ENCODE peak calls at places on chromosomes 13 and 19, in ten cellular contexts. L is cardiac fibroblast, O is fibroblast of lung, R is foreskin fibroblast, B is OCI-LY7, Y is adrenal gland, E is right atrium auricular region, C is neural progenitor cell, A is AG04449, G is gastrocnemius medialis. T is an unnamed sample.
A peak's percentile ranks its signal among the peaks of the same experiment; 100 is the strongest.

GRCh38 chr13:110306340-110306959 is 507 bp downstream of the COL4A1 start:
- DNase-seq in L (peak; percentile 51), O (peak; percentile 57), R (no peak), B (no peak), Y (no peak), E (peak; percentile 58), C (peak; percentile 69), A (no peak), G (no peak), T (no peak)

GRCh38 chr19:7921955-7922840 is 2.1 kb downstream of the SNAPC2 start:
- DNase-seq in L (no peak), O (no peak), R (no peak), B (no peak), Y (no peak), E (no peak), C (no peak), A (no peak), G (no peak), T (no peak)

GRCh38 chr19:35336166-35336955 is 7.4 kb downstream of the CD22 start:
- DNase-seq in L (no peak), O (no peak), R (no peak), B (no peak), Y (no peak), E (no peak), C (no peak), A (no peak), G (no peak), T (no peak)

GRCh38 chr13:34869737-34870136 is 72.3 kb upstream of the NBEA start:
- DNase-seq in L (no peak), O (no peak), R (no peak), B (no peak), Y (no peak), E (no peak), C (peak; percentile 20), A (no peak), G (no peak), T (no peak)

GRCh38 chr19:56301886-56302620 is 12.6 kb downstream of the ZSCAN5A start:
- DNase-seq in L (peak; percentile 30), O (no peak), R (no peak), B (no peak), Y (no peak), E (no peak), C (no peak), A (no peak), G (no peak), T (no peak)

GRCh38 chr13:48727252-48728011 is 73.7 kb downstream of the CYSLTR2 start:
- DNase-seq in L (peak; percentile 75), O (no peak), R (no peak), B (no peak), Y (no peak), E (no peak), C (no peak), A (no peak), G (no peak), T (no peak)

GRCh38 chr19:56114711-56115110 is 6.4 kb downstream of the ZNF787 start:
- DNase-seq in L (no peak), O (no peak), R (no peak), B (no peak), Y (no peak), E (no peak), C (no peak), A (no peak), G (no peak), T (no peak)

GRCh38 chr13:110201114-110201513 is 105.8 kb downstream of the COL4A1 start:
- DNase-seq in L (no peak), O (no peak), R (no peak), B (no peak), Y (no peak), E (no peak), C (no peak), A (no peak), G (no peak), T (no peak)

GRCh38 chr13:109684836-109685602 is 101.4 kb downstream of the IRS2 start:
- DNase-seq in L (peak; percentile 66), O (peak; percentile 41), R (no peak), B (no peak), Y (no peak), E (no peak), C (no peak), A (no peak), G (peak; percentile 18), T (peak; percentile 82)

GRCh38 chr19:48812094-48812929 is 1.5 kb upstream of the BCAT2 start:
- DNase-seq in L (peak; percentile 38), O (peak; percentile 70), R (peak; percentile 57), B (peak; percentile 91), Y (peak; percentile 85), E (peak; percentile 91), C (peak; percentile 96), A (no peak), G (peak; percentile 86), T (peak; percentile 31)

GRCh38 chr19:511101-511841 is 4.0 kb downstream of the TPGS1 start:
- DNase-seq in L (peak; percentile 42), O (peak; percentile 79), R (no peak), B (peak; percentile 84), Y (peak; percentile 13), E (no peak), C (peak; percentile 75), A (no peak), G (no peak), T (no peak)

GRCh38 chr13:93687261-93687660 is 460.7 kb downstream of the GPC6 start:
- DNase-seq in L (no peak), O (peak; percentile 57), R (no peak), B (no peak), Y (no peak), E (no peak), C (no peak), A (peak; percentile 51), G (no peak), T (no peak)

GRCh38 chr13:41302743-41303142 is 8.3 kb upstream of the NAA16 start:
- DNase-seq in L (no peak), O (no peak), R (no peak), B (no peak), Y (no peak), E (no peak), C (no peak), A (no peak), G (no peak), T (no peak)
- H3K4me3 ChIP-seq in L (no peak overlapping the region), O (no peak overlapping the region), R (no peak overlapping the region), B (no peak overlapping the region), Y (no peak overlapping the region), E (no peak overlapping the region), C (no peak overlapping the region), A (no peak overlapping the region), G (no peak overlapping the region), T (no peak overlapping the region)

GRCh38 chr13:44818016-44818415 is 171.3 kb downstream of the NUFIP1 start:
- DNase-seq in L (no peak), O (no peak), R (no peak), B (no peak), Y (no peak), E (no peak), C (no peak), A (no peak), G (no peak), T (no peak)

GRCh38 chr13:44816701-44817684 is 172.3 kb downstream of the NUFIP1 start:
- DNase-seq in L (peak; percentile 68), O (peak; percentile 67), R (peak; percentile 21), B (no peak), Y (no peak), E (no peak), C (no peak), A (no peak), G (no peak), T (peak; percentile 82)

GRCh38 chr13:44819762-44820161 is 169.5 kb downstream of the NUFIP1 start:
- DNase-seq in L (no peak), O (no peak), R (no peak), B (no peak), Y (no peak), E (no peak), C (no peak), A (peak; percentile 33), G (no peak), T (no peak)

GRCh38 chr13:44819245-44819644 is 170.0 kb downstream of the NUFIP1 start:
- DNase-seq in L (peak; percentile 86), O (peak; percentile 93), R (peak; percentile 65), B (no peak), Y (no peak), E (no peak), C (no peak), A (peak; percentile 45), G (no peak), T (peak; percentile 84)

GRCh38 chr13:44818428-44818827 is 170.8 kb downstream of the NUFIP1 start:
- DNase-seq in L (peak; percentile 51), O (no peak), R (no peak), B (no peak), Y (no peak), E (no peak), C (peak; percentile 81), A (no peak), G (no peak), T (peak; percentile 30)
- TF ChIP-seq CTCF in L (no peak), O (peak; percentile 28), R (no peak), B (peak; percentile 35), Y (no peak), E (peak; percentile 8), C (peak; percentile 64), A (no peak), G (no peak), T (peak; percentile 45)

GRCh38 chr19:42130254-42130573 is 2.0 kb downstream of the POU2F2 start:
- DNase-seq in L (no peak), O (no peak), R (no peak), B (no peak), Y (no peak), E (no peak), C (no peak), A (no peak), G (no peak), T (no peak)
- H3K4me3 ChIP-seq in L (no peak overlapping the region), O (no peak overlapping the region), R (peak overlapping the region; percentile 67), B (peak overlapping the region; percentile 96), Y (no peak overlapping the region), E (no peak overlapping the region), C (no peak overlapping the region), A (peak overlapping the region; percentile 15), G (no peak overlapping the region), T (no peak overlapping the region)

DNA sequence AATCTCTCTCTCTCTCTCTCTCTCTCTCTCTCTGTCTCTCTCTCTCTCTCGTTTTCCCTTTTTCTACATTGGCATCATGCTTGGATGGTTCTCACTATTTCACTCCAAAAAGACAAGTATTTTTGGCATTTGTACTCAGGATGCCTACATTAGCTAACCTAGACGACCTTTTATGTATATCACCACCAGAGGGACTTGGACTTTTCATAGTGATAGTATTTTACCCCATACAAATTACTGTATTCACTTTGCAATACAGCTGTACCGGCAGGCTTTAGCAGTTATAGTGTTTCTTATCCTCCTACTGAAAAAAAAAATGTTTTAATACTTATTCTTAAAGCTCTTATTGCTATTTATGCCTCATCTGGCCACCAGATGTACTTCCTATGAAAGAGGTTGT is 687.2 kb upstream of the KLHL1 start:
- DNase-seq in L (no peak), O (no peak), R (no peak), B (no peak), Y (no peak), E (no peak), C (no peak), A (no peak), G (no peak), T (peak; percentile 5)
- TF ChIP-seq CTCF in L (no peak), O (no peak), R (no peak), B (no peak), Y (no peak), E (no peak), C (peak; percentile 27), A (no peak), G (no peak), T (peak; percentile 41)

GRCh38 chr19:50639121-50640112 is at the start of gene SYT3:
- DNase-seq in L (peak; percentile 28), O (peak; percentile 11), R (peak; percentile 24), B (no peak), Y (peak; percentile 29), E (no peak), C (peak; percentile 87), A (no peak), G (no peak), T (peak; percentile 33)
- H3K4me3 ChIP-seq in L (peak within 1 kb of the TSS; percentile 63), O (no peak within 1 kb of the TSS), R (peak within 1 kb of the TSS; percentile 37), B (no peak within 1 kb of the TSS), Y (peak within 1 kb of the TSS; percentile 62), E (peak within 1 kb of the TSS; percentile 36), C (peak within 1 kb of the TSS; percentile 89), A (peak within 1 kb of the TSS; percentile 53), G (no peak within 1 kb of the TSS), T (peak within 1 kb of the TSS; percentile 58)